ENCODE peak calls at places on chromosomes 12 and 14, in eight cellular contexts. B is neural progenitor cell, J is GM23338, S is mesothelial cell of epicardium, U is lung, M is coronary artery, D is lower leg skin, A is fibroblast of villous mesenchyme. Z is an unnamed sample.

GRCh38 chr12:71476513-71476912 is 36.9 kb downstream of the LGR5 start:
- DNase-seq in M (no peak), D (peak; percentile 53), U (no peak), S (no peak), B (no peak), A (peak; percentile 10), J (no peak), Z (no peak)

GRCh38 chr14:69038449-69039286 is 59.6 kb upstream of the ACTN1 start:
- DNase-seq in S (no peak), D (no peak), B (peak; percentile 56), J (no peak), U (no peak), A (peak; percentile 98), M (no peak), Z (no peak)

GRCh38 chr14:69519253-69519661 is 34.7 kb downstream of the PLEKHD1 start:
- DNase-seq in B (no peak), S (no peak), J (no peak), U (no peak), D (no peak), A (no peak), M (no peak), Z (no peak)

GRCh38 chr12:95549392-95550084 is 1.7 kb downstream of the USP44 start:
- DNase-seq in J (peak; percentile 73), M (no peak), S (no peak), A (no peak), D (no peak), B (no peak), U (no peak), Z (no peak)

GRCh38 chr12:56922032-56922431 is 12.2 kb downstream of the SDR9C7 start:
- DNase-seq in J (no peak), M (no peak), U (no peak), D (no peak), B (no peak), A (no peak), S (no peak), Z (no peak)

GRCh38 chr14:72682188-72682587 is 211.7 kb downstream of the DPF3 start:
- DNase-seq in A (peak; percentile 43), B (no peak), M (no peak), J (no peak), U (no peak), D (no peak), S (no peak), Z (no peak)

GRCh38 chr12:27592548-27592947 is 68.5 kb downstream of the PPFIBP1 start:
- DNase-seq in U (no peak), M (no peak), S (no peak), D (peak; percentile 64), B (no peak), J (no peak), A (peak; percentile 37), Z (peak; percentile 13)

GRCh38 chr12:107134558-107134957 is 41.2 kb upstream of the CRY1 start:
- DNase-seq in A (no peak), D (no peak), S (no peak), B (peak; percentile 40), M (no peak), J (peak; percentile 92), U (no peak), Z (peak; percentile 72)

GRCh38 chr14:55749201-55749812 is 169.3 kb downstream of the KTN1 start:
- DNase-seq in M (no peak), B (peak; percentile 65), U (no peak), A (no peak), S (no peak), D (no peak), J (no peak), Z (no peak)

DNA sequence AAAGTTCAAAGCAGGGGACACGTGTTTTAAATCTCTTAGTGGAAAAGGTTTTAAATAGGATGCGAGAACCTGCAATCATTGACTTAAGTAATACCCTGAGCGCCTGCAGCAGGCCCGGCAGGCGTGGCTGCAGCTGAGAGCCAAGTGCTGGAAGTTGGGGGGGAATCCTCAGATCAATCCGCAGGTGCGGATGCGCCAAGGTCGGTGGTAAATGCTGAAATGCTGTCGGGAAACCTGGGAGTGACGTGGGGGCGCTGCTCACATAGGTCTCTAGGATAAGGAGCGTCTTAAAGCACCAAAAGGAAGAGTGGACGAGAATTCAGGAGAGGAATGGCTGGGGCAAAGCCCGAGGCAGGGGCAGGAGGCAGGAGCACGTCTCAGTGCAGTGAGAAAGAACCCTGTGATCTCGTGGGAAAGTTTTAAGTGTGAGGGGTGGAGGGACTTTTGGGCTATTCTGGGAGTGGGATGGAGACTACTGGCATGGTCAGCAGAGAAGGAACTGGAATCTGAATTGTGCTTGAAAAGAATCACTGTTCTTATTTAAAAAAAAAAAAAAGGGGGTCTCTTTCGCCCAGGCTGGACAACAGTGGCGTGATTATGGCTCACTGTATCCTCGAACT is 883 bp upstream of the CDCA4 start:
- DNase-seq in S (peak; percentile 70), U (peak; percentile 43), J (peak; percentile 75), D (no peak), A (peak; percentile 55), M (no peak), B (peak; percentile 76), Z (peak; percentile 58)
- TF ChIP-seq CTCF in S (no peak), U (no peak), J (peak; percentile 47), D (no peak), A (no peak), M (no peak), B (peak; percentile 35), Z (no peak)

DNA sequence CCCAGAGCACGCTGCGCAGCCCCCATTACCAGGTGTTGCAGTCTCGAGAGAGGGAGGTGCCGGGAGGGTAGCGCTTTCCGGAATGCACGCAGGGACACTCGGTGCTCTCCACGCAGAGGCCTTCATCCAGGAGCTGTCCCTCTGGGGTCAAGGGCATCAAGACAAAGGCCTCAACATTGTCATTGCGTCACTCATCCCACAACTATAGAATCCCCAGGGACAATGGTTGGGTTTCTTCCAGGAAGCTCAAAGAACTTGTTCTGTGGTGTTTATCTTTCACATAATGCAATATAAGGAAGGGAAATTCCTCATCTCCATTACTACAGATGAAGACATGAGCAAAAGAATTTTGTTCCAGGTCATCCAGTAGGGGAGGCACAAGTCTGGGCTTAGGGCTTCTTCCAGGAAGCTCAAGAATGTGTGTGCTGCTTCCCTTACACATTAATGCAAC is 52.1 kb downstream of the VWF start:
- DNase-seq in J (no peak), U (no peak), M (no peak), B (no peak), S (no peak), A (peak; percentile 49), D (no peak), Z (no peak)
- TF ChIP-seq CTCF in J (peak; percentile 8), U (no peak), M (no peak), B (no peak), S (no peak), A (peak; percentile 30), D (no peak), Z (no peak)

GRCh38 chr14:54724123-54724522 is 157.2 kb downstream of the SAMD4A start:
- DNase-seq in D (no peak), U (no peak), A (no peak), M (no peak), B (no peak), S (no peak), J (no peak), Z (no peak)

GRCh38 chr14:54724772-54725325 is 157.9 kb downstream of the SAMD4A start:
- DNase-seq in M (no peak), A (no peak), D (no peak), S (no peak), J (no peak), U (no peak), B (no peak), Z (no peak)

GRCh38 chr14:54719406-54719805 is 152.5 kb downstream of the SAMD4A start:
- DNase-seq in B (no peak), D (no peak), J (no peak), S (no peak), U (no peak), M (no peak), A (no peak), Z (no peak)

GRCh38 chr14:54725998-54726397 is 159.1 kb downstream of the SAMD4A start:
- DNase-seq in M (no peak), S (no peak), D (no peak), J (no peak), B (no peak), A (no peak), U (no peak), Z (no peak)

DNA sequence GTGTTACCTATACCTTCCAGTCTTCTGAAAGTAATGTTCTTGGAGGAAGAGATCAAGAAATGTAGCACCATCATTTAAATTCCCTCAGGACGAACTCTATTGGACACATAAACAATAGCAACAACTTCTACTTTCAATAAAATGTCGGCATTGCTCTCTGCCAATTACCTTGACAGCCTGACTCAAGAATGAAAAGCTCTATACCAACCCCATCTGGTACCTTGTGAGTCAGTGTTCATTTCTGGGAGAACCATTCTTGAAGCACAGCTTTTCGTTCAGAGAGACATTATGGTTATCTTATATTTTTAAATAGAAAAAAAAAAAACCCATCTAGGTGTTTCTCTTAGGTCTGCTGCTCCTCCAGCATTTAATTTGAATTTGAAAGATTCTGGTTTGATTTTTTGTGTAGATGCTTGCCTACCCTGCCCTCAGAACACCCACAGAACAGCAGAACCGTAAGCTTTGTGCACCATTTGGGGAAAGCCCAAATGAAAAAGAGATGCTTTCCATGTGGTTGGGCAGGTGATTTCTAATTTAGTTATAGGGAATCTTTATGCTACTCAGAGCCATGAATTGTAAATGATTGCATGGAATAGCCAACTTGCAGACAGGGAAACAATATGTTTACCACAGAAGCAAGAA is 156.0 kb downstream of the SAMD4A start:
- DNase-seq in B (peak; percentile 56), A (peak; percentile 36), M (no peak), D (no peak), S (no peak), U (no peak), J (peak; percentile 62), Z (peak; percentile 26)
- TF ChIP-seq CTCF in B (peak; percentile 54), A (peak; percentile 44), M (no peak), D (no peak), S (no peak), U (no peak), J (peak; percentile 73), Z (peak; percentile 55)

GRCh38 chr12:2986876-2987275 is 27.7 kb downstream of the TEAD4 start:
- DNase-seq in U (no peak), A (no peak), S (no peak), J (no peak), M (no peak), D (no peak), B (no peak), Z (no peak)

GRCh38 chr12:2980630-2981029 is 21.4 kb downstream of the TEAD4 start:
- DNase-seq in B (no peak), J (no peak), U (no peak), A (no peak), D (no peak), M (no peak), S (no peak), Z (no peak)

GRCh38 chr12:2982361-2982760 is 23.2 kb downstream of the TEAD4 start:
- DNase-seq in D (no peak), M (no peak), U (no peak), B (no peak), J (no peak), A (no peak), S (no peak), Z (no peak)

GRCh38 chr12:2984698-2985097 is 25.5 kb downstream of the TEAD4 start:
- DNase-seq in B (no peak), M (no peak), S (no peak), A (no peak), U (no peak), D (no peak), J (no peak), Z (no peak)

DNA sequence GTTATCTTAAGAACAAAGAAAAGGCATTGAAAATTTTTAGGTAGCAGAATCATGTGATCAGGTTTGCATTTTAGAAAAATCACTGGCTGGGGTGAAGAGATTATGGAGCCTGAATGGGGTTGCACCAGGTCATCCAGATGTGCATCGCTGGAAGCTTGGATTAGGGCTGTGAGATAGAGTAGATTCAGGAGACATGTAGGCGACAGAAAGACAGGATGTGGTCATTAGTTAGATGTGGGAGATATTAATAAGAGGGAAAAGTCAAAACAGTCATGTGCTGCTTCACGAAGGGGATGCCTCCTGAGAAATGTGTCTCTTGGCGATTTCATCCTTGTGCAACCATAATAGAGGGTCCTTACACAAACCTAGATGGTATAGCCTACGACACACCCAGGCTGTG is 25.1 kb downstream of the TEAD4 start:
- DNase-seq in A (peak; percentile 48), U (no peak), M (no peak), D (no peak), B (no peak), S (no peak), J (no peak), Z (no peak)
- TF ChIP-seq CTCF in A (no peak), U (no peak), M (no peak), D (no peak), B (no peak), S (no peak), J (no peak), Z (no peak)

Z was measured in activated CD8-positive, alpha-beta T cell treated with anti-CD3 and anti-CD28 coated beads for 36 hours.